ENCODE peak calls at places on chromosomes 13 and 19, in seven cellular contexts. U, K, I, Y, R, D and P are unnamed samples.

GRCh38 chr19:12721656-12722565 is 1.8 kb downstream of the TNPO2 start:
- DNase-seq in U (peak; percentile 83), D (peak; percentile 52), K (peak; percentile 75), R (no peak), I (peak; percentile 89), Y (peak; percentile 66), P (peak; percentile 76)

GRCh38 chr13:77853701-77854100 is 64.9 kb downstream of the EDNRB start:
- DNase-seq in Y (peak; percentile 73), R (no peak), K (no peak), U (no peak), I (no peak), D (no peak), P (no peak)

GRCh38 chr19:15679089-15679488 is 6.2 kb downstream of the CYP4F12 start:
- DNase-seq in Y (no peak), I (no peak), R (no peak), U (no peak), D (no peak), K (no peak), P (no peak)

GRCh38 chr19:29170554-29170953 is 42.4 kb downstream of the UQCRFS1 start:
- DNase-seq in U (no peak), D (no peak), Y (no peak), I (no peak), K (no peak), R (no peak), P (no peak)

GRCh38 chr13:20131057-20131832 is 29.6 kb downstream of the GJA3 start:
- DNase-seq in R (no peak), D (no peak), I (no peak), K (no peak), U (no peak), Y (no peak), P (no peak)

GRCh38 chr13:20178156-20178555 is 14.6 kb downstream of the GJB2 start:
- DNase-seq in Y (no peak), R (no peak), K (no peak), I (no peak), D (no peak), U (no peak), P (no peak)

GRCh38 chr19:35869327-35870123 is 1.2 kb downstream of the APLP1 start:
- DNase-seq in D (peak; percentile 41), Y (peak; percentile 82), I (peak; percentile 89), U (peak; percentile 97), K (peak; percentile 87), R (no peak), P (peak; percentile 68)

GRCh38 chr13:87138856-87139255 is 532.3 kb upstream of the SLITRK5 start:
- DNase-seq in U (no peak), I (no peak), D (no peak), K (no peak), Y (no peak), R (no peak), P (no peak)

GRCh38 chr19:40611900-40612698 is 10.9 kb downstream of the LTBP4 start:
- DNase-seq in I (no peak), U (no peak), D (no peak), K (no peak), Y (no peak), R (no peak), P (no peak)

GRCh38 chr13:51549050-51549449 is 35.2 kb upstream of the WDFY2 start:
- DNase-seq in I (no peak), D (peak; percentile 33), K (no peak), R (peak; percentile 37), Y (no peak), U (peak; percentile 76), P (no peak)

GRCh38 chr13:114119196-114119595 is 13.2 kb downstream of the RASA3 start:
- DNase-seq in Y (no peak), I (peak; percentile 65), D (peak; percentile 30), R (no peak), U (no peak), K (no peak), P (no peak)

GRCh38 chr13:66704110-66704509 is 526.0 kb downstream of the PCDH9 start:
- DNase-seq in K (no peak), I (no peak), U (no peak), D (no peak), Y (no peak), R (no peak), P (no peak)

GRCh38 chr19:46859637-46860124 is 1.1 kb upstream of the ARHGAP35 start:
- DNase-seq in I (peak; percentile 58), R (no peak), K (no peak), D (peak; percentile 87), U (peak; percentile 92), Y (no peak), P (no peak)

GRCh38 chr13:99258210-99258860 is at the start of gene GPR18:
- DNase-seq in R (peak; percentile 67), Y (no peak), D (no peak), U (no peak), K (no peak), I (no peak), P (no peak)

GRCh38 chr13:19587635-19588300 is 26.4 kb upstream of the TPTE2 start:
- DNase-seq in U (peak; percentile 47), Y (no peak), R (no peak), I (peak; percentile 45), D (peak; percentile 70), K (no peak), P (no peak)

GRCh38 chr13:35388979-35389378 is 87.5 kb downstream of the MAB21L1 start:
- DNase-seq in D (no peak), Y (no peak), U (no peak), K (no peak), R (no peak), I (peak; percentile 2), P (no peak)

GRCh38 chr19:29943615-29944014 is 1.6 kb downstream of the URI1 start:
- DNase-seq in I (no peak), U (peak; percentile 40), Y (no peak), D (no peak), R (no peak), K (no peak), P (no peak)

GRCh38 chr19:50694815-50695145 is 24.8 kb downstream of the SHANK1 start:
- DNase-seq in D (no peak), U (no peak), K (no peak), R (no peak), Y (no peak), I (no peak), P (no peak)

GRCh38 chr13:108609353-108609752 is 20.1 kb upstream of the MYO16 start:
- DNase-seq in R (no peak), I (peak; percentile 33), Y (no peak), K (no peak), D (no peak), U (peak; percentile 18), P (no peak)

GRCh38 chr13:94329754-94330551 is 149.5 kb downstream of the DCT start:
- DNase-seq in D (peak; percentile 28), I (no peak), K (no peak), U (no peak), R (no peak), Y (no peak), P (no peak)

GRCh38 chr13:49625392-49626137 is 2.7 kb upstream of the ARL11 start:
- DNase-seq in I (no peak), R (no peak), Y (no peak), U (no peak), D (peak; percentile 80), K (no peak), P (no peak)
- TF ChIP-seq POLR2AphosphoS5 in I (no peak), R (no peak), Y (no peak), U (no peak), D (peak; percentile 38), K (no peak), P (no peak)

GRCh38 chr19:49492573-49493411 is 3.4 kb upstream of the RPS11 start:
- DNase-seq in Y (no peak), U (peak; percentile 73), I (no peak), K (no peak), R (no peak), D (peak; percentile 54), P (no peak)
- TF ChIP-seq TAF1 in Y (no peak), U (no peak), I (no peak), K (peak; percentile 30), R (peak; percentile 8), D (no peak), P (no peak)

GRCh38 chr19:38264486-38265212 is at the start of gene SPINT2:
- DNase-seq in D (no peak), U (no peak), Y (peak; percentile 60), K (peak; percentile 62), R (no peak), I (peak; percentile 72), P (no peak)
- TF ChIP-seq POLR2AphosphoS5 in D (no peak), U (no peak), Y (peak; percentile 93), K (peak; percentile 16), R (no peak), I (no peak), P (no peak)

DNA sequence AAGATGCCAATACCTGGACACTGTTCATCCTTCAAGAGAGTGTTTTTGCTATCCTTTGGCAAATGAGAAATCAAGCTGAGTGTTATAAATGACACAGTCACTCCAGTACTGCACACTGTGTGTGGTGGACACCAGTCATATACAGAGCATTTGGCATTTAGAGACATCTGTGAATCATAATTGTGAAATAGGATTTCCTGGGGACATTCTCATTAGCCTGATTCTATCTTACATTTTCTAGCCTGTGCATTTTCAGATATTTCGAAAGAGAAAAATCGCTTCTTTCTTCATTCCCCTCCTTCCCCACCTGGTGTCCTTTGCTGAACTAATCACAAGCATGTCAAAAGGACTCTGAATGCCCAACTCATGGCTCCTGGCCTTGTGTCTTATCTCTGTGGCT is 781.0 kb upstream of the ARGLU1 start:
- DNase-seq in Y (no peak), U (no peak), D (no peak), I (peak; percentile 24), R (no peak), K (no peak), P (no peak)
- TF ChIP-seq TAF1 in Y (no peak), U (no peak), D (no peak), I (no peak), R (no peak), K (no peak), P (no peak)